ENCODE peak calls at places on chromosome 15, in six cellular contexts. One of them, this sample, is unnamed. For H3K4me1, the result is how much of the 10 kb centered on the place peaks cover.

GRCh38 chr15:24877174-24877573 is 77.6 kb upstream of the SNRPN start:
- DNase-seq in body of pancreas: no peak
- DNase-seq in left ventricle myocardium inferior: no peak
- DNase-seq in fibroblast of lung: peak
- DNase-seq in CD8-positive, alpha-beta T cell: no peak
- DNase-seq in heart right ventricle: no peak
- DNase-seq in this sample: no peak

GRCh38 chr15:52139599-52140462 is 27.3 kb upstream of the BCL2L10 start:
- DNase-seq in left ventricle myocardium inferior: peak
- DNase-seq in heart right ventricle: peak
- DNase-seq in body of pancreas: peak
- DNase-seq in CD8-positive, alpha-beta T cell: peak
- DNase-seq in fibroblast of lung: peak
- DNase-seq in this sample: peak

GRCh38 chr15:38560456-38560926 is 4.1 kb downstream of the RASGRP1 start:
- DNase-seq in CD8-positive, alpha-beta T cell: peak
- DNase-seq in body of pancreas: no peak
- DNase-seq in fibroblast of lung: no peak
- DNase-seq in left ventricle myocardium inferior: no peak
- DNase-seq in heart right ventricle: no peak
- DNase-seq in this sample: no peak

GRCh38 chr15:39236375-39236774 is 344.5 kb upstream of the THBS1 start:
- DNase-seq in fibroblast of lung: no peak
- DNase-seq in left ventricle myocardium inferior: no peak
- DNase-seq in body of pancreas: no peak
- DNase-seq in heart right ventricle: no peak
- DNase-seq in CD8-positive, alpha-beta T cell: no peak
- DNase-seq in this sample: no peak

GRCh38 chr15:77393471-77393840 is 26.4 kb downstream of the PEAK1 start:
- DNase-seq in CD8-positive, alpha-beta T cell: no peak
- DNase-seq in fibroblast of lung: peak
- DNase-seq in left ventricle myocardium inferior: no peak
- DNase-seq in body of pancreas: no peak
- DNase-seq in heart right ventricle: no peak
- DNase-seq in this sample: no peak

GRCh38 chr15:48603922-48604321 is 41.6 kb downstream of the FBN1 start:
- DNase-seq in body of pancreas: no peak
- DNase-seq in left ventricle myocardium inferior: no peak
- DNase-seq in heart right ventricle: no peak
- DNase-seq in CD8-positive, alpha-beta T cell: no peak
- DNase-seq in fibroblast of lung: no peak
- DNase-seq in this sample: no peak

GRCh38 chr15:70094690-70095311 is 2.9 kb downstream of the TLE3 start:
- DNase-seq in left ventricle myocardium inferior: no peak
- DNase-seq in CD8-positive, alpha-beta T cell: no peak
- DNase-seq in fibroblast of lung: peak
- DNase-seq in heart right ventricle: no peak
- DNase-seq in body of pancreas: no peak
- DNase-seq in this sample: no peak

GRCh38 chr15:31551323-31551722 is 224.7 kb downstream of the KLF13 start:
- DNase-seq in left ventricle myocardium inferior: no peak
- DNase-seq in CD8-positive, alpha-beta T cell: no peak
- DNase-seq in heart right ventricle: no peak
- DNase-seq in fibroblast of lung: no peak
- DNase-seq in body of pancreas: no peak
- DNase-seq in this sample: no peak

GRCh38 chr15:29968099-29968892 is 114.5 kb upstream of the GOLGA8J start:
- DNase-seq in heart right ventricle: no peak
- DNase-seq in body of pancreas: peak
- DNase-seq in left ventricle myocardium inferior: no peak
- DNase-seq in fibroblast of lung: no peak
- DNase-seq in CD8-positive, alpha-beta T cell: no peak
- DNase-seq in this sample: peak

GRCh38 chr15:33043636-33044035 is 150.9 kb downstream of the FMN1 start:
- DNase-seq in body of pancreas: no peak
- DNase-seq in CD8-positive, alpha-beta T cell: no peak
- DNase-seq in fibroblast of lung: no peak
- DNase-seq in left ventricle myocardium inferior: no peak
- DNase-seq in heart right ventricle: no peak
- DNase-seq in this sample: peak

GRCh38 chr15:35872577-35872976 is 326.6 kb upstream of the DPH6 start:
- DNase-seq in CD8-positive, alpha-beta T cell: no peak
- DNase-seq in heart right ventricle: no peak
- DNase-seq in fibroblast of lung: no peak
- DNase-seq in body of pancreas: no peak
- DNase-seq in left ventricle myocardium inferior: no peak
- DNase-seq in this sample: no peak

GRCh38 chr15:58355965-58356358 is 75.8 kb upstream of the LIPC start:
- DNase-seq in left ventricle myocardium inferior: no peak
- DNase-seq in body of pancreas: no peak
- DNase-seq in CD8-positive, alpha-beta T cell: no peak
- DNase-seq in heart right ventricle: no peak
- DNase-seq in fibroblast of lung: no peak
- DNase-seq in this sample: no peak

GRCh38 chr15:61951949-61952348 is 108.3 kb downstream of the VPS13C start:
- DNase-seq in fibroblast of lung: peak
- DNase-seq in left ventricle myocardium inferior: no peak
- DNase-seq in body of pancreas: peak
- DNase-seq in CD8-positive, alpha-beta T cell: no peak
- DNase-seq in heart right ventricle: no peak
- DNase-seq in this sample: no peak

GRCh38 chr15:64004059-64004458 is 42.2 kb downstream of the DAPK2 start:
- DNase-seq in heart right ventricle: no peak
- DNase-seq in left ventricle myocardium inferior: no peak
- DNase-seq in fibroblast of lung: no peak
- DNase-seq in body of pancreas: no peak
- DNase-seq in CD8-positive, alpha-beta T cell: no peak
- DNase-seq in this sample: no peak

GRCh38 chr15:63256433-63256884 is 20.9 kb upstream of the APH1B start:
- DNase-seq in fibroblast of lung: peak
- DNase-seq in CD8-positive, alpha-beta T cell: no peak
- DNase-seq in heart right ventricle: no peak
- DNase-seq in left ventricle myocardium inferior: no peak
- DNase-seq in body of pancreas: no peak
- DNase-seq in this sample: no peak

GRCh38 chr15:78070049-78070698 is 7.3 kb downstream of the TBC1D2B start:
- DNase-seq in body of pancreas: no peak
- DNase-seq in CD8-positive, alpha-beta T cell: peak
- DNase-seq in fibroblast of lung: no peak
- DNase-seq in heart right ventricle: no peak
- DNase-seq in left ventricle myocardium inferior: no peak
- DNase-seq in this sample: peak

GRCh38 chr15:80925597-80926059 is 64.0 kb downstream of the MESD start:
- DNase-seq in CD8-positive, alpha-beta T cell: no peak
- DNase-seq in body of pancreas: peak
- DNase-seq in heart right ventricle: no peak
- DNase-seq in left ventricle myocardium inferior: no peak
- DNase-seq in fibroblast of lung: peak
- DNase-seq in this sample: no peak

GRCh38 chr15:50889589-50889988 is 18.9 kb upstream of the AP4E1 start:
- DNase-seq in body of pancreas: no peak
- DNase-seq in heart right ventricle: no peak
- DNase-seq in CD8-positive, alpha-beta T cell: no peak
- DNase-seq in left ventricle myocardium inferior: no peak
- DNase-seq in fibroblast of lung: no peak
- DNase-seq in this sample: no peak

GRCh38 chr15:25734680-25735355 is 128.3 kb downstream of the ATP10A start:
- DNase-seq in heart right ventricle: no peak
- DNase-seq in body of pancreas: no peak
- DNase-seq in CD8-positive, alpha-beta T cell: no peak
- DNase-seq in fibroblast of lung: no peak
- DNase-seq in left ventricle myocardium inferior: no peak
- DNase-seq in this sample: no peak

GRCh38 chr15:26985050-26985449 is 14.1 kb downstream of the GABRG3 start:
- DNase-seq in heart right ventricle: no peak
- DNase-seq in CD8-positive, alpha-beta T cell: no peak
- DNase-seq in body of pancreas: no peak
- DNase-seq in left ventricle myocardium inferior: no peak
- DNase-seq in fibroblast of lung: no peak
- DNase-seq in this sample: no peak

GRCh38 chr15:26981492-26981891 is 10.5 kb downstream of the GABRG3 start:
- DNase-seq in left ventricle myocardium inferior: no peak
- DNase-seq in fibroblast of lung: no peak
- DNase-seq in heart right ventricle: no peak
- DNase-seq in CD8-positive, alpha-beta T cell: no peak
- DNase-seq in body of pancreas: no peak
- DNase-seq in this sample: no peak

DNA sequence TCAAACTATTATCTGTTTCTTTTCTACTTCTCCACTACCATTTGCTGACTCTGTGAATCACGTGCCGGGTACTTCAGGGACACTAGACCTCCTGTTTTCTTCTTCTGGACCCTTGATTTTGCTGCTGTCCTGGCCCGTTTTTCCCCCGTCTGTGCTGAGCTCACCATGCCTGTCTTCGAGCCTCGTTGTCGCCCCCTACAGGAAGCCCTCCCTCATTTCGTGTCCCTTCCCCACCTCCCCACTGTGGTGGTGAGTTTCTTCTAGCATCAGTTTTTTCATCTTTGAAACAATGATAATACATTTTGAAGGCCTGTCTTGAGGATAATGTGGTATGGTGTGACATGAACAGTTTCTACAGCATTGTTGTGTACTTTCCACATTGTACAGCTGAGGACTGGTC is 12.8 kb downstream of the GABRG3 start:
- DNase-seq in heart right ventricle: no peak
- DNase-seq in body of pancreas: no peak
- DNase-seq in fibroblast of lung: no peak
- DNase-seq in left ventricle myocardium inferior: no peak
- DNase-seq in CD8-positive, alpha-beta T cell: no peak
- DNase-seq in this sample: no peak
- TF ChIP-seq CTCF in heart right ventricle: no peak
- TF ChIP-seq CTCF in body of pancreas: no peak
- TF ChIP-seq CTCF in fibroblast of lung: no peak
- TF ChIP-seq CTCF in left ventricle myocardium inferior: no peak
- TF ChIP-seq CTCF in CD8-positive, alpha-beta T cell: no peak
- TF ChIP-seq CTCF in this sample: no peak

GRCh38 chr15:36884404-36885335 is 215.7 kb downstream of the MEIS2 start:
- DNase-seq in fibroblast of lung: no peak
- DNase-seq in heart right ventricle: no peak
- DNase-seq in body of pancreas: no peak
- DNase-seq in CD8-positive, alpha-beta T cell: no peak
- DNase-seq in left ventricle myocardium inferior: no peak
- DNase-seq in this sample: no peak

GRCh38 chr15:36887214-36888017 is 212.9 kb downstream of the MEIS2 start:
- DNase-seq in CD8-positive, alpha-beta T cell: no peak
- DNase-seq in body of pancreas: no peak
- DNase-seq in heart right ventricle: no peak
- DNase-seq in fibroblast of lung: no peak
- DNase-seq in left ventricle myocardium inferior: no peak
- DNase-seq in this sample: no peak

GRCh38 chr15:36886135-36887011 is 214.0 kb downstream of the MEIS2 start:
- DNase-seq in body of pancreas: no peak
- DNase-seq in left ventricle myocardium inferior: no peak
- DNase-seq in CD8-positive, alpha-beta T cell: no peak
- DNase-seq in fibroblast of lung: no peak
- DNase-seq in heart right ventricle: no peak
- DNase-seq in this sample: no peak

GRCh38 chr15:36883705-36884355 is 216.5 kb downstream of the MEIS2 start:
- DNase-seq in body of pancreas: peak
- DNase-seq in heart right ventricle: peak
- DNase-seq in left ventricle myocardium inferior: peak
- DNase-seq in fibroblast of lung: peak
- DNase-seq in CD8-positive, alpha-beta T cell: peak
- DNase-seq in this sample: peak

GRCh38 chr15:36885709-36886108 is 214.6 kb downstream of the MEIS2 start:
- DNase-seq in left ventricle myocardium inferior: no peak
- DNase-seq in heart right ventricle: no peak
- DNase-seq in CD8-positive, alpha-beta T cell: no peak
- DNase-seq in fibroblast of lung: no peak
- DNase-seq in body of pancreas: no peak
- DNase-seq in this sample: no peak
- H3K4me3 ChIP-seq in left ventricle myocardium inferior: no peak
- H3K4me3 ChIP-seq in heart right ventricle: no peak
- H3K4me3 ChIP-seq in CD8-positive, alpha-beta T cell: no peak
- H3K4me3 ChIP-seq in fibroblast of lung: no peak
- H3K4me3 ChIP-seq in body of pancreas: no peak
- H3K4me3 ChIP-seq in this sample: no peak

GRCh38 chr15:87557871-87558270 is 698.7 kb downstream of the NTRK3 start:
- DNase-seq in left ventricle myocardium inferior: no peak
- DNase-seq in body of pancreas: no peak
- DNase-seq in heart right ventricle: no peak
- DNase-seq in CD8-positive, alpha-beta T cell: no peak
- DNase-seq in fibroblast of lung: no peak
- DNase-seq in this sample: no peak
- H3K4me1 ChIP-seq in left ventricle myocardium inferior: under half
- H3K4me1 ChIP-seq in body of pancreas: under half
- H3K4me1 ChIP-seq in heart right ventricle: under half
- H3K4me1 ChIP-seq in CD8-positive, alpha-beta T cell: under half
- H3K4me1 ChIP-seq in fibroblast of lung: under half
- H3K4me1 ChIP-seq in this sample: under half

GRCh38 chr15:71094137-71094536 is 21.1 kb upstream of the THSD4 start:
- DNase-seq in body of pancreas: no peak
- DNase-seq in heart right ventricle: no peak
- DNase-seq in CD8-positive, alpha-beta T cell: no peak
- DNase-seq in fibroblast of lung: no peak
- DNase-seq in left ventricle myocardium inferior: no peak
- DNase-seq in this sample: no peak

GRCh38 chr15:71096676-71097075 is 18.6 kb upstream of the THSD4 start:
- DNase-seq in CD8-positive, alpha-beta T cell: no peak
- DNase-seq in body of pancreas: no peak
- DNase-seq in heart right ventricle: no peak
- DNase-seq in left ventricle myocardium inferior: no peak
- DNase-seq in fibroblast of lung: no peak
- DNase-seq in this sample: no peak

GRCh38 chr15:71103102-71103676 is 12.1 kb upstream of the THSD4 start:
- DNase-seq in left ventricle myocardium inferior: peak
- DNase-seq in heart right ventricle: no peak
- DNase-seq in CD8-positive, alpha-beta T cell: no peak
- DNase-seq in fibroblast of lung: peak
- DNase-seq in body of pancreas: peak
- DNase-seq in this sample: no peak

GRCh38 chr15:71097890-71098289 is 17.4 kb upstream of the THSD4 start:
- DNase-seq in fibroblast of lung: no peak
- DNase-seq in heart right ventricle: no peak
- DNase-seq in left ventricle myocardium inferior: no peak
- DNase-seq in body of pancreas: no peak
- DNase-seq in CD8-positive, alpha-beta T cell: no peak
- DNase-seq in this sample: no peak

GRCh38 chr15:71098920-71099319 is 16.4 kb upstream of the THSD4 start:
- DNase-seq in fibroblast of lung: no peak
- DNase-seq in heart right ventricle: no peak
- DNase-seq in left ventricle myocardium inferior: no peak
- DNase-seq in body of pancreas: no peak
- DNase-seq in CD8-positive, alpha-beta T cell: no peak
- DNase-seq in this sample: no peak
- TF ChIP-seq CTCF in fibroblast of lung: no peak
- TF ChIP-seq CTCF in heart right ventricle: no peak
- TF ChIP-seq CTCF in left ventricle myocardium inferior: no peak
- TF ChIP-seq CTCF in body of pancreas: no peak
- TF ChIP-seq CTCF in CD8-positive, alpha-beta T cell: no peak
- TF ChIP-seq CTCF in this sample: no peak

This sample was measured in mucosa of descending colon.